ENCODE peak calls at places on chromosomes 6 and 20, in seven cellular contexts. One of them, this sample, is unnamed.

GRCh38 chr20:17655286-17655651 is 26.8 kb downstream of the RRBP1 start:
- DNase-seq in GM06990: no peak
- DNase-seq in heart left ventricle: no peak
- DNase-seq in NB4: no peak
- DNase-seq in fibroblast of lung: no peak
- DNase-seq in mammary epithelial cell: no peak
- DNase-seq in left ventricle myocardium inferior: no peak
- DNase-seq in this sample: no peak

GRCh38 chr6:119542037-119542436 is 192.5 kb upstream of the MAN1A1 start:
- DNase-seq in GM06990: no peak
- DNase-seq in heart left ventricle: no peak
- DNase-seq in NB4: no peak
- DNase-seq in fibroblast of lung: no peak
- DNase-seq in mammary epithelial cell: no peak
- DNase-seq in left ventricle myocardium inferior: no peak
- DNase-seq in this sample: no peak

GRCh38 chr6:119325559-119326240 is 23.9 kb downstream of the MAN1A1 start:
- DNase-seq in GM06990: no peak
- DNase-seq in heart left ventricle: no peak
- DNase-seq in NB4: no peak
- DNase-seq in fibroblast of lung: no peak
- DNase-seq in mammary epithelial cell: no peak
- DNase-seq in left ventricle myocardium inferior: no peak
- DNase-seq in this sample: no peak

GRCh38 chr6:100370265-100370664 is 94.5 kb downstream of the SIM1 start:
- DNase-seq in GM06990: no peak
- DNase-seq in heart left ventricle: no peak
- DNase-seq in NB4: peak; percentile 32
- DNase-seq in fibroblast of lung: no peak
- DNase-seq in mammary epithelial cell: no peak
- DNase-seq in left ventricle myocardium inferior: no peak
- DNase-seq in this sample: no peak

GRCh38 chr6:52340603-52340880 is 21.4 kb upstream of the PAQR8 start:
- DNase-seq in GM06990: no peak
- DNase-seq in heart left ventricle: no peak
- DNase-seq in NB4: no peak
- DNase-seq in fibroblast of lung: no peak
- DNase-seq in mammary epithelial cell: no peak
- DNase-seq in left ventricle myocardium inferior: no peak
- DNase-seq in this sample: no peak

GRCh38 chr6:159217595-159218275 is 48.5 kb downstream of the FNDC1 start:
- DNase-seq in GM06990: peak; percentile 24
- DNase-seq in heart left ventricle: no peak
- DNase-seq in NB4: peak; percentile 61
- DNase-seq in fibroblast of lung: peak; percentile 31
- DNase-seq in mammary epithelial cell: no peak
- DNase-seq in left ventricle myocardium inferior: no peak
- DNase-seq in this sample: peak; percentile 2

GRCh38 chr6:125931733-125932450 is 24.7 kb upstream of the HINT3 start:
- DNase-seq in GM06990: peak; percentile 43
- DNase-seq in heart left ventricle: no peak
- DNase-seq in NB4: no peak
- DNase-seq in fibroblast of lung: no peak
- DNase-seq in mammary epithelial cell: peak; percentile 67
- DNase-seq in left ventricle myocardium inferior: no peak
- DNase-seq in this sample: no peak

GRCh38 chr6:18179770-18180393 is 24.7 kb downstream of the KDM1B start:
- DNase-seq in GM06990: no peak
- DNase-seq in heart left ventricle: peak; percentile 35
- DNase-seq in NB4: peak; percentile 16
- DNase-seq in fibroblast of lung: no peak
- DNase-seq in mammary epithelial cell: no peak
- DNase-seq in left ventricle myocardium inferior: peak; percentile 17
- DNase-seq in this sample: no peak

GRCh38 chr20:44678990-44679611 is 27.6 kb upstream of the ADA start:
- DNase-seq in GM06990: no peak
- DNase-seq in heart left ventricle: no peak
- DNase-seq in NB4: no peak
- DNase-seq in fibroblast of lung: no peak
- DNase-seq in mammary epithelial cell: no peak
- DNase-seq in left ventricle myocardium inferior: no peak
- DNase-seq in this sample: no peak

GRCh38 chr20:1397710-1398109 is 4.9 kb upstream of the FKBP1A start:
- DNase-seq in GM06990: no peak
- DNase-seq in heart left ventricle: no peak
- DNase-seq in NB4: peak; percentile 28
- DNase-seq in fibroblast of lung: peak; percentile 40
- DNase-seq in mammary epithelial cell: no peak
- DNase-seq in left ventricle myocardium inferior: no peak
- DNase-seq in this sample: no peak

GRCh38 chr20:57788936-57789613 is 79.3 kb upstream of the PMEPA1 start:
- DNase-seq in GM06990: no peak
- DNase-seq in heart left ventricle: no peak
- DNase-seq in NB4: no peak
- DNase-seq in fibroblast of lung: no peak
- DNase-seq in mammary epithelial cell: no peak
- DNase-seq in left ventricle myocardium inferior: no peak
- DNase-seq in this sample: no peak

GRCh38 chr6:26097268-26097875 is 10.1 kb downstream of the HFE start:
- DNase-seq in GM06990: peak; percentile 35
- DNase-seq in heart left ventricle: peak; percentile 58
- DNase-seq in NB4: peak; percentile 76
- DNase-seq in fibroblast of lung: peak; percentile 74
- DNase-seq in mammary epithelial cell: peak; percentile 34
- DNase-seq in left ventricle myocardium inferior: no peak
- DNase-seq in this sample: peak; percentile 71

GRCh38 chr6:41892921-41893564 is 2.1 kb downstream of the USP49 start:
- DNase-seq in GM06990: no peak
- DNase-seq in heart left ventricle: no peak
- DNase-seq in NB4: no peak
- DNase-seq in fibroblast of lung: no peak
- DNase-seq in mammary epithelial cell: no peak
- DNase-seq in left ventricle myocardium inferior: no peak
- DNase-seq in this sample: no peak

GRCh38 chr6:11232968-11233626 is 629 bp upstream of the NEDD9 start:
- DNase-seq in GM06990: no peak
- DNase-seq in heart left ventricle: no peak
- DNase-seq in NB4: no peak
- DNase-seq in fibroblast of lung: no peak
- DNase-seq in mammary epithelial cell: no peak
- DNase-seq in left ventricle myocardium inferior: no peak
- DNase-seq in this sample: no peak

GRCh38 chr20:41205313-41205712 is 68.0 kb downstream of the PLCG1 start:
- DNase-seq in GM06990: no peak
- DNase-seq in heart left ventricle: no peak
- DNase-seq in NB4: no peak
- DNase-seq in fibroblast of lung: no peak
- DNase-seq in mammary epithelial cell: no peak
- DNase-seq in left ventricle myocardium inferior: no peak
- DNase-seq in this sample: no peak

GRCh38 chr6:106448000-106448426 is 87.5 kb downstream of the CRYBG1 start:
- DNase-seq in GM06990: peak; percentile 38
- DNase-seq in heart left ventricle: peak; percentile 31
- DNase-seq in NB4: peak; percentile 97
- DNase-seq in fibroblast of lung: no peak
- DNase-seq in mammary epithelial cell: no peak
- DNase-seq in left ventricle myocardium inferior: peak; percentile 34
- DNase-seq in this sample: no peak

GRCh38 chr6:3523288-3523670 is 66.4 kb upstream of the SLC22A23 start:
- DNase-seq in GM06990: no peak
- DNase-seq in heart left ventricle: no peak
- DNase-seq in NB4: no peak
- DNase-seq in fibroblast of lung: no peak
- DNase-seq in mammary epithelial cell: no peak
- DNase-seq in left ventricle myocardium inferior: no peak
- DNase-seq in this sample: no peak

GRCh38 chr6:107496892-107497684 is 7.2 kb downstream of the SOBP start:
- DNase-seq in GM06990: no peak
- DNase-seq in heart left ventricle: no peak
- DNase-seq in NB4: no peak
- DNase-seq in fibroblast of lung: no peak
- DNase-seq in mammary epithelial cell: no peak
- DNase-seq in left ventricle myocardium inferior: no peak
- DNase-seq in this sample: no peak

GRCh38 chr20:2237059-2237458 is 58.7 kb upstream of the TGM3 start:
- DNase-seq in GM06990: no peak
- DNase-seq in heart left ventricle: peak; percentile 28
- DNase-seq in NB4: peak; percentile 31
- DNase-seq in fibroblast of lung: peak; percentile 77
- DNase-seq in mammary epithelial cell: peak; percentile 97
- DNase-seq in left ventricle myocardium inferior: no peak
- DNase-seq in this sample: peak; percentile 66

GRCh38 chr6:44133003-44133931 is 5.9 kb downstream of the TMEM63B start:
- DNase-seq in GM06990: no peak
- DNase-seq in heart left ventricle: peak; percentile 48
- DNase-seq in NB4: peak; percentile 40
- DNase-seq in fibroblast of lung: peak; percentile 39
- DNase-seq in mammary epithelial cell: peak; percentile 25
- DNase-seq in left ventricle myocardium inferior: peak; percentile 55
- DNase-seq in this sample: peak; percentile 54

GRCh38 chr6:134094436-134094835 is 42.0 kb upstream of the SLC2A12 start:
- DNase-seq in GM06990: no peak
- DNase-seq in heart left ventricle: no peak
- DNase-seq in NB4: no peak
- DNase-seq in fibroblast of lung: no peak
- DNase-seq in mammary epithelial cell: no peak
- DNase-seq in left ventricle myocardium inferior: no peak
- DNase-seq in this sample: no peak
- H3K4me3 ChIP-seq in GM06990: no peak overlapping the region
- H3K4me3 ChIP-seq in heart left ventricle: no peak overlapping the region
- H3K4me3 ChIP-seq in NB4: no peak overlapping the region
- H3K4me3 ChIP-seq in fibroblast of lung: no peak overlapping the region
- H3K4me3 ChIP-seq in mammary epithelial cell: no peak overlapping the region
- H3K4me3 ChIP-seq in left ventricle myocardium inferior: no peak overlapping the region
- H3K4me3 ChIP-seq in this sample: no peak overlapping the region

GRCh38 chr6:161152904-161153662 is 120.8 kb downstream of the AGPAT4 start:
- DNase-seq in GM06990: no peak
- DNase-seq in heart left ventricle: no peak
- DNase-seq in NB4: peak; percentile 21
- DNase-seq in fibroblast of lung: peak; percentile 22
- DNase-seq in mammary epithelial cell: no peak
- DNase-seq in left ventricle myocardium inferior: no peak
- DNase-seq in this sample: no peak
- TF ChIP-seq CTCF in GM06990: peak; percentile 47
- TF ChIP-seq CTCF in heart left ventricle: peak; percentile 49
- TF ChIP-seq CTCF in NB4: peak; percentile 23
- TF ChIP-seq CTCF in fibroblast of lung: peak; percentile 46
- TF ChIP-seq CTCF in mammary epithelial cell: peak; percentile 64
- TF ChIP-seq CTCF in left ventricle myocardium inferior: peak; percentile 50
- TF ChIP-seq CTCF in this sample: peak; percentile 65

GRCh38 chr6:131949615-131949908 is 1.6 kb downstream of the CCN2 start:
- DNase-seq in GM06990: no peak
- DNase-seq in heart left ventricle: no peak
- DNase-seq in NB4: no peak
- DNase-seq in fibroblast of lung: peak; percentile 97
- DNase-seq in mammary epithelial cell: no peak
- DNase-seq in left ventricle myocardium inferior: no peak
- DNase-seq in this sample: peak; percentile 98

GRCh38 chr6:131946992-131947955 is 3.9 kb downstream of the CCN2 start:
- DNase-seq in GM06990: no peak
- DNase-seq in heart left ventricle: no peak
- DNase-seq in NB4: no peak
- DNase-seq in fibroblast of lung: peak; percentile 78
- DNase-seq in mammary epithelial cell: no peak
- DNase-seq in left ventricle myocardium inferior: no peak
- DNase-seq in this sample: peak; percentile 78

GRCh38 chr6:131946404-131946991 is 4.7 kb downstream of the CCN2 start:
- DNase-seq in GM06990: no peak
- DNase-seq in heart left ventricle: no peak
- DNase-seq in NB4: no peak
- DNase-seq in fibroblast of lung: peak; percentile 68
- DNase-seq in mammary epithelial cell: no peak
- DNase-seq in left ventricle myocardium inferior: no peak
- DNase-seq in this sample: peak; percentile 50

GRCh38 chr6:131948692-131949614 is 2.2 kb downstream of the CCN2 start:
- DNase-seq in GM06990: no peak
- DNase-seq in heart left ventricle: no peak
- DNase-seq in NB4: no peak
- DNase-seq in fibroblast of lung: peak; percentile 78
- DNase-seq in mammary epithelial cell: peak; percentile 43
- DNase-seq in left ventricle myocardium inferior: no peak
- DNase-seq in this sample: peak; percentile 71

GRCh38 chr6:131948221-131948661 is 2.9 kb downstream of the CCN2 start:
- DNase-seq in GM06990: no peak
- DNase-seq in heart left ventricle: no peak
- DNase-seq in NB4: no peak
- DNase-seq in fibroblast of lung: peak; percentile 43
- DNase-seq in mammary epithelial cell: no peak
- DNase-seq in left ventricle myocardium inferior: no peak
- DNase-seq in this sample: peak; percentile 33
- H3K4me3 ChIP-seq in GM06990: no peak overlapping the region
- H3K4me3 ChIP-seq in heart left ventricle: peak overlapping the region; percentile 88
- H3K4me3 ChIP-seq in NB4: no peak overlapping the region
- H3K4me3 ChIP-seq in fibroblast of lung: peak overlapping the region; percentile 99
- H3K4me3 ChIP-seq in mammary epithelial cell: no peak overlapping the region
- H3K4me3 ChIP-seq in left ventricle myocardium inferior: peak overlapping the region; percentile 80
- H3K4me3 ChIP-seq in this sample: peak overlapping the region; percentile 78

DNA sequence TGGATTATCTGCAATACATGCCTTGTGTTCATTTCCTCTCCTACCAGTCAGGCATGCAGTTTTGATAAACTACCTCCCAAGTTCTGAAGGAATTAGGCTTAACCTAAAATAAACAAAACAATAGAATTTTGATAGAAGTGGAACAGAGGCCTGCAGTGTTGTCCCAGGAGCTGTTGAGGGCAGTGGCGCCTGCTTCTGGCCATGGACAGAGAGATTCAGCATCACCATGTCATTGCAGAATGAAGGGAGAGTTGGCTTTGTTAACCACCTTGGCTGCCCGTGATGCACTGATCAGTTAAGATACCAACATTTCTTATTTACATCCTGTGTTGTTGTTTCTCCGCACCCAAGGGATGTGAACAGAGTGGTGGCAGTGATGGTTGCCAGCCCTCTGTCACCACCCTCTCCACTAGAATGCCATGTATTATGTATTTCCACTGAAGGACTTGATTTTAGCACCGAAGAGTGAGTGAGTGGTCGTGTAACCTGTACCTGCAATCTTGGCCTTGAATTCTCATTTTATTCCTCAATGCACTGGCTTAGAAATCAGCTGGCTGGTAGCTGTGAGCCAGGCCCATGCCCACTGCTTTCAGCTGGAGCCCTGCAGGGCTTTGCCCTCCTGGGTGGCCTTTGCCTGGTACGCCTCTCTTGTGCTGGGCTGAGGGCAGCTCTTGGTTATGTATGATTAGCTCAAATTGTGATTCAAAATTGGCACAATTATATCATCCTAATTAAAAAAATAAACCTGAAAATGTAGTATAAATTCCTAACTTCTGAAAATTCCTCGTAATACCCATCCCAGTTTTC is 56.5 kb downstream of the SHLD1 start:
- DNase-seq in GM06990: no peak
- DNase-seq in heart left ventricle: no peak
- DNase-seq in NB4: no peak
- DNase-seq in fibroblast of lung: no peak
- DNase-seq in mammary epithelial cell: no peak
- DNase-seq in left ventricle myocardium inferior: no peak
- DNase-seq in this sample: no peak
- TF ChIP-seq CTCF in GM06990: no peak
- TF ChIP-seq CTCF in heart left ventricle: peak; percentile 34
- TF ChIP-seq CTCF in NB4: peak; percentile 25
- TF ChIP-seq CTCF in fibroblast of lung: no peak
- TF ChIP-seq CTCF in mammary epithelial cell: peak; percentile 44
- TF ChIP-seq CTCF in left ventricle myocardium inferior: peak; percentile 35
- TF ChIP-seq CTCF in this sample: peak; percentile 26

GRCh38 chr6:116564296-116564695 is 7.0 kb upstream of the RWDD1 start:
- DNase-seq in GM06990: no peak
- DNase-seq in heart left ventricle: no peak
- DNase-seq in NB4: no peak
- DNase-seq in fibroblast of lung: no peak
- DNase-seq in mammary epithelial cell: no peak
- DNase-seq in left ventricle myocardium inferior: no peak
- DNase-seq in this sample: no peak
- H3K4me3 ChIP-seq in GM06990: no peak overlapping the region
- H3K4me3 ChIP-seq in heart left ventricle: no peak overlapping the region
- H3K4me3 ChIP-seq in NB4: no peak overlapping the region
- H3K4me3 ChIP-seq in fibroblast of lung: no peak overlapping the region
- H3K4me3 ChIP-seq in mammary epithelial cell: no peak overlapping the region
- H3K4me3 ChIP-seq in left ventricle myocardium inferior: no peak overlapping the region
- H3K4me3 ChIP-seq in this sample: no peak overlapping the region